ENCODE peak calls at places on chromosomes 4 and X, in five cellular contexts. S is HCT116, B is endothelial cell of umbilical vein, G is SK-N-SH, N is HepG2. C is an unnamed sample.

GRCh38 chrX:10677490-10677889 is 57.1 kb upstream of the MID1 start:
- DNase-seq in B (no peak), S (no peak), N (no peak), G (no peak), C (no peak)

GRCh38 chr4:83535945-83536648 is at the start of gene GPAT3:
- DNase-seq in G (peak; percentile 22), S (peak; percentile 75), N (peak; percentile 64), B (peak; percentile 44), C (no peak)

GRCh38 chr4:149923736-149924135 is 108.1 kb upstream of the IQCM start:
- DNase-seq in G (no peak), S (no peak), N (no peak), B (no peak), C (no peak)

GRCh38 chrX:119155416-119156035 is 27.9 kb upstream of the KIAA1210 start:
- DNase-seq in G (no peak), N (no peak), S (no peak), B (peak; percentile 1), C (no peak)

GRCh38 chr4:22500128-22500611 is 15.7 kb downstream of the ADGRA3 start:
- DNase-seq in G (no peak), B (no peak), S (no peak), N (no peak), C (no peak)

GRCh38 chrX:77528034-77528433 is 80.8 kb downstream of the FGF16 start:
- DNase-seq in S (no peak), G (peak; percentile 56), N (no peak), B (no peak), C (no peak)

GRCh38 chr4:74624351-74625151 is 169.8 kb downstream of the BTC start:
- DNase-seq in G (no peak), N (peak; percentile 85), S (peak; percentile 93), B (peak; percentile 89), C (no peak)

GRCh38 chr4:153594208-153594607 is 89.9 kb upstream of the TLR2 start:
- DNase-seq in S (no peak), N (no peak), G (no peak), B (no peak), C (no peak)

GRCh38 chr4:38150766-38151165 is 190.6 kb downstream of the PTTG2 start:
- DNase-seq in B (no peak), G (no peak), S (no peak), N (no peak), C (no peak)

GRCh38 chrX:124086411-124086810 is 124.9 kb downstream of the STAG2 start:
- DNase-seq in B (no peak), G (no peak), N (no peak), S (no peak), C (no peak)

GRCh38 chrX:66200855-66201795 is 37.1 kb downstream of the HEPH start:
- DNase-seq in N (no peak), B (no peak), S (no peak), G (no peak), C (no peak)

GRCh38 chr4:140754918-140755810 is 1.0 kb downstream of the TBC1D9 start:
- DNase-seq in B (peak; percentile 71), N (no peak), G (no peak), S (no peak), C (no peak)

GRCh38 chr4:4639370-4639769 is 97.5 kb upstream of the STX18 start:
- DNase-seq in S (no peak), G (no peak), N (no peak), B (no peak), C (no peak)

GRCh38 chr4:78165758-78166157 is 108.6 kb downstream of the FRAS1 start:
- DNase-seq in B (no peak), G (no peak), N (peak; percentile 91), S (no peak), C (no peak)

DNA sequence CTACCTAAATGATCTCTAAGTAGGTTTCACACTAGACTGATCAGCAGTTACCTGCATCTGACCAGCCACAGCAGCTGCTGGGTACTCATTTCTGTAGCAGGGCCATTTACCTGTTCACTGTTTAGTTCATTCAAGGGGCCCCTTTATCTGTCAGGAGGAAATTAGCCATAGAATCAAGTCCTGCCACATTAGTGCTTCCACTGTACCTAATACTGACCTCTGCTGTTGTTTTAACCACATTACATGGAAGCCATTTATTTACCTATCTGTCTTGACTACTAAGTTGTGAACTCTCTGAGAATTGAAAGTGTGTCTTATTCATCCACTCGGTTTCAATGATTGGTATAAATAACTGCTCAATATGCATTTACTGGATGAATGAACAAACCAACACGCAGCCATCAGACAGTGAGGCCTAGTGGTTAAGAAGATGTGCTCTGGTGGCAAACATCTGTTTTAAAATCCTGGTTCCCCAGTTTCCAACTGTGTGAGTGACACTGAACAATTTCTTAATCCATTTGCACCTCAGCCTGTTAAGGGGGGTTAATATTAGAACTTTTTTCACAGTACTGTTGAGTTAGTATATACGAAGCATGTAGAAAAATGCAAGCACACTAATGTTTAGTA is 30.0 kb upstream of the ANXA5 start:
- DNase-seq in B (peak; percentile 79), G (peak; percentile 22), N (peak; percentile 64), S (peak; percentile 61), C (peak; percentile 56)
- H3K9ac ChIP-seq in B (no peak overlapping the region), G (no peak overlapping the region), N (no peak overlapping the region), S (no peak overlapping the region), C (no peak overlapping the region)

DNA sequence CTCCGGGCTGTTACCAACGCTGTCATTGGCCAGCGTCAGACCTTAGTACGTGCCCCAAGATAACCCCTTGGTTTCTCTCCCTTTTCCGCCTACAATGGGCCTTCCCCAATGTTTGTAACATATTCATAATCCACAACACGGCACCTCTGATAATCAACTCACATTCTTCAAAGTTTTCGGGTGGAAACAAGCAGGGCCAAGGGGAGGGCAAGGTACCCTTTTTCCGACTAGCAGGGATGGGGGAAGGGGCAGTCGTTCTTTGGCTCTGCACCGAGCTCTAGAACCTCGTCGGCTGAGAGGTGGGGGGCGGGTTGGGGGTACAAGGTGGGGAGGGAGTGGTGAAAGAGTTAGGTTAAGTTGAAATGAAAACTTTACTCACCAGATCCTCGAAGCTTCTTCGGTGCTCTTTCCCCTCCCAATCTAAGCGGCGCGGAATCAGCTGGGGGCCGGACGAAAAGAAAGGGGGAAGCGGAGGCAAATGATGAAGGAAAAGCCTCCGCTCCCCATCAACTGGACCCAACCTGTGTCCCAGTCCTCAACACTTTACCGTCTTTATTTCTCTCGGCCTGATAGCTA is 1.4 kb downstream of the BRWD3 start:
- DNase-seq in N (peak; percentile 61), B (peak; percentile 87), S (peak; percentile 64), G (peak; percentile 12), C (no peak)
- TF ChIP-seq POLR2AphosphoS5 in N (peak; percentile 48), B (no peak), S (peak; percentile 30), G (no peak), C (no peak)

DNA sequence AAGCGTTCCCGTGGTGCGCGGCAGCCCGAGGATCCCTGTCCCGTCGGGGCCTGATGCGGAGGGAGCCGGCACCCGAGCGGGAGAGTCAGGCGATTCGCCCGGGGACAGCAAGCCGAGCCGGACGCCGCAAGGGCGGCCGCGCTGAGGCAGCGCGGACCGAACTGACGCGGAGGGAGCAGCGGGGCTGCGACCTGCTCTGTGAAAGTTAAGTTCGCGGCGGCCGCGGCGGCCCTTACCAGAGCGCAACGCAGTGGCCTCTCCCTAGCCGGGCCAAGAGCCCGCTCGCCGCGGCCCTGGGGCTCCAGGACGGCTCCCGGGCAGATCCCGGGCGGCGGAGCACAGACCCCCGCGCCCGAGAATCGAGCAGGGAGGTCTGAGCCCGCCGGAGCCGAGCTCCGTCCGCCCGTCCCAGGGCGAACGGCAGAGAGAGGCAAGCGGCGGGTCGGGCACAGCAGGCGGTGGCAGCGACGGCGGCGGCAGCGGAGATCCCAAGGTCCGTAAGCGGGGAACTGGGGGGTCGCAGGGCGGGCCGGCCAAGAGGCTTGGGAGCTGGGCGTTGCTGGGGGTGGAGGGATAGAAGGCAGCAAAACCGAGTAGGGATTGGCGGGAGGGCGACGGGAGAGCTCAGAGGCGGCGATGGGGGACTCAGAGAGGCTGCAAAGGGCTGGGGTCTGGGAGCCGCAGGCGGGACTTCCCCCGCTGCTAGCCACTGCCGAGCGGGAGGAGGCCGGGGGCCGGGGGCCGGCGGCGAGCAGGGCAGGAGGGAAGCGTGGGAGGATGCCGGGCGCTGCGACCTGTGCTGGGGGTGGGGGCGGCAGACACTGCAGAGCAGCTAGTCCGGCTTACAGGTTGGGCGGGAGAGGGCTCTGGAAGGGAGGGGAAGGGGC is 1.0 kb downstream of the GPR50 start:
- DNase-seq in S (no peak), N (no peak), B (peak; percentile 1), G (no peak), C (no peak)
- H3K9ac ChIP-seq in S (no peak overlapping the region), N (no peak overlapping the region), B (no peak overlapping the region), G (no peak overlapping the region), C (no peak overlapping the region)

DNA sequence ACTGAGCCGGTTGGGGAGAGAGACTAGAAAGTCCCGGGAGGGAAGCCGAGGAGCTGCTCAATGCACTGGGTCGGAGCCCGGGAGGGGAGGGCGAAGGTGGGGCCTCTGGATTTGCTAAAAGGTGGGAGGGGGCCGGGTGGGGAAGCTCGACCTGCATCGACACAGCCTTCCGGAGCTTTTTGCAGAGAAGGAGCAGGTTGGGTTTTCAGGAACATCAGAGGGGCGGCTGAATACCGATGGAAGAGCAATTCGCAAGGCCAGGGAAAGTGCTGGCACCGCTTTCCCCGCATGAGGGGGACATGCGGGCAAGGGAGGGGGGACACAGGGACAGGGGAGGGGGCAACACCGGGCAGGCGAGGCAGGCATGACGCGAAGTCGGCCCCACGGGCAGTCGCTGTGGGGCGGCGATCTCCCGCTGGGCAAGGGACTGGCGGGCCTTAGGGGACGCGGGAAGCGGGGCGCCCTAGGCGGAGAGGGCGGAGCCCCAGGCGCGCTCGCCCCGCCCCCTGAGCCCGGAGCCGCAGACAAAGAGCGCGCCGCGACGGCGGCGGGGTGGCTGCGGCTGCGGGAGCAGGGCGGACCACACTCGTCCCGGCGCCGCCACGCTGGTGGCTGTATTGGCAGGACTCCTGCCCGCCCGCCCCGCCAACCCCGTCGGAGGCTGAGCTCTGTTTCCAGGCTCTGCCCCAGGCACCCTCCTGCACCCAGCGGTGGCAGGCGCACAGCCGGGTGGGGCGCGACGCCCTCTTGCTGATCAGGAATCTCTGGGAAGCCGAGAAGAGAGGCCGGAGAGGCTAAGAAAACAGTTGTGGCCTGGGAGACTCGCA is 11.6 kb downstream of the PDZD4 start:
- DNase-seq in S (no peak), G (peak; percentile 90), N (no peak), B (peak; percentile 23), C (no peak)
- TF ChIP-seq POLR2AphosphoS5 in S (peak; percentile 38), G (no peak), N (no peak), B (no peak), C (peak; percentile 65)

GRCh38 chrX:139869796-139870195 is 63.1 kb downstream of the ATP11C start:
- DNase-seq in N (no peak), B (peak; percentile 46), G (no peak), S (no peak), C (no peak)
- H3K9ac ChIP-seq in N (no peak overlapping the region), B (no peak overlapping the region), G (no peak overlapping the region), S (no peak overlapping the region), C (no peak overlapping the region)

GRCh38 chr4:82097504-82097903 is 276.3 kb downstream of the HNRNPD start:
- DNase-seq in B (no peak), N (no peak), S (no peak), G (no peak), C (no peak)

GRCh38 chr4:82104578-82104977 is 269.2 kb downstream of the HNRNPD start:
- DNase-seq in N (no peak), S (no peak), B (no peak), G (no peak), C (no peak)

GRCh38 chr4:82099863-82100579 is 273.8 kb downstream of the HNRNPD start:
- DNase-seq in G (no peak), N (no peak), B (no peak), S (no peak), C (no peak)
- TF ChIP-seq POLR2AphosphoS5 in G (no peak), N (no peak), B (no peak), S (no peak), C (no peak)

GRCh38 chrX:67612231-67612630 is 68.4 kb downstream of the AR start:
- DNase-seq in N (no peak), G (no peak), B (peak; percentile 73), S (no peak), C (no peak)
- H3K9ac ChIP-seq in N (no peak overlapping the region), G (no peak overlapping the region), B (peak overlapping the region; percentile 61), S (no peak overlapping the region), C (no peak overlapping the region)